ENCODE peak calls at places on chromosomes 7 and 10, in eight cellular contexts. One of them, this sample, is unnamed.

GRCh38 chr7:110573862-110574528 is 516.9 kb upstream of the LRRN3 start:
- DNase-seq in G401: no peak
- DNase-seq in iPS DF 6.9: no peak
- DNase-seq in Caki2: peak
- DNase-seq in HTR-8/SVneo: no peak
- DNase-seq in AG08396: peak
- DNase-seq in NCI-H526: no peak
- DNase-seq in SW 1271: no peak
- DNase-seq in this sample: peak

GRCh38 chr10:103127241-103127640 is 65.8 kb downstream of the NT5C2 start:
- DNase-seq in G401: no peak
- DNase-seq in iPS DF 6.9: no peak
- DNase-seq in Caki2: no peak
- DNase-seq in HTR-8/SVneo: no peak
- DNase-seq in AG08396: no peak
- DNase-seq in NCI-H526: no peak
- DNase-seq in SW 1271: no peak
- DNase-seq in this sample: no peak

GRCh38 chr7:130441408-130441854 is 615 bp upstream of the CEP41 start:
- DNase-seq in G401: peak
- DNase-seq in iPS DF 6.9: peak
- DNase-seq in Caki2: no peak
- DNase-seq in HTR-8/SVneo: no peak
- DNase-seq in AG08396: no peak
- DNase-seq in NCI-H526: peak
- DNase-seq in SW 1271: peak
- DNase-seq in this sample: no peak

GRCh38 chr7:111528331-111528730 is 34.0 kb downstream of the IMMP2L start:
- DNase-seq in G401: no peak
- DNase-seq in iPS DF 6.9: no peak
- DNase-seq in Caki2: no peak
- DNase-seq in HTR-8/SVneo: no peak
- DNase-seq in AG08396: no peak
- DNase-seq in NCI-H526: no peak
- DNase-seq in SW 1271: no peak
- DNase-seq in this sample: no peak

GRCh38 chr10:7193369-7193768 is 217.5 kb downstream of the SFMBT2 start:
- DNase-seq in G401: no peak
- DNase-seq in iPS DF 6.9: no peak
- DNase-seq in Caki2: no peak
- DNase-seq in HTR-8/SVneo: no peak
- DNase-seq in AG08396: no peak
- DNase-seq in NCI-H526: no peak
- DNase-seq in SW 1271: no peak
- DNase-seq in this sample: no peak

GRCh38 chr7:138527746-138528223 is 67.7 kb downstream of the TRIM24 start:
- DNase-seq in G401: no peak
- DNase-seq in iPS DF 6.9: peak
- DNase-seq in Caki2: peak
- DNase-seq in HTR-8/SVneo: no peak
- DNase-seq in AG08396: no peak
- DNase-seq in NCI-H526: no peak
- DNase-seq in SW 1271: no peak
- DNase-seq in this sample: no peak

GRCh38 chr10:6497524-6498140 is 82.4 kb downstream of the PRKCQ start:
- DNase-seq in G401: peak
- DNase-seq in iPS DF 6.9: no peak
- DNase-seq in Caki2: no peak
- DNase-seq in HTR-8/SVneo: no peak
- DNase-seq in AG08396: no peak
- DNase-seq in NCI-H526: no peak
- DNase-seq in SW 1271: no peak
- DNase-seq in this sample: no peak

GRCh38 chr7:47190462-47190861 is 391.4 kb downstream of the TNS3 start:
- DNase-seq in G401: peak
- DNase-seq in iPS DF 6.9: no peak
- DNase-seq in Caki2: no peak
- DNase-seq in HTR-8/SVneo: no peak
- DNase-seq in AG08396: no peak
- DNase-seq in NCI-H526: no peak
- DNase-seq in SW 1271: no peak
- DNase-seq in this sample: no peak

GRCh38 chr10:61188691-61189090 is 244.7 kb upstream of the RHOBTB1 start:
- DNase-seq in G401: no peak
- DNase-seq in iPS DF 6.9: no peak
- DNase-seq in Caki2: no peak
- DNase-seq in HTR-8/SVneo: no peak
- DNase-seq in AG08396: no peak
- DNase-seq in NCI-H526: no peak
- DNase-seq in SW 1271: no peak
- DNase-seq in this sample: no peak

GRCh38 chr7:77811895-77812685 is 13.5 kb downstream of the PHTF2 start:
- DNase-seq in G401: no peak
- DNase-seq in iPS DF 6.9: no peak
- DNase-seq in Caki2: no peak
- DNase-seq in HTR-8/SVneo: no peak
- DNase-seq in AG08396: peak
- DNase-seq in NCI-H526: no peak
- DNase-seq in SW 1271: peak
- DNase-seq in this sample: no peak